ENCODE peak calls at places on chromosome 5, in eight cellular contexts. P, C, V, F, L, G, Q and E are unnamed samples.

GRCh38 chr5:5373351-5374033 is 49.0 kb upstream of the ICE1 start:
- DNase-seq in Q (no peak), P (no peak), G (peak; percentile 3), V (no peak), F (no peak), L (no peak), C (no peak), E (no peak)

GRCh38 chr5:92553326-92553725 is 1027.7 kb downstream of the NR2F1-AS1 start:
- DNase-seq in P (no peak), L (no peak), G (peak; percentile 20), V (no peak), C (no peak), F (no peak), Q (no peak), E (no peak)

GRCh38 chr5:54007822-54008777 is 302.3 kb downstream of the ARL15 start:
- DNase-seq in Q (peak; percentile 68), C (peak; percentile 67), L (no peak), G (peak; percentile 33), V (no peak), P (no peak), F (no peak), E (no peak)

GRCh38 chr5:109409061-109409843 is 522 bp downstream of the PJA2 start:
- DNase-seq in P (peak; percentile 82), Q (peak; percentile 78), V (peak; percentile 38), L (peak; percentile 77), G (peak; percentile 80), F (peak; percentile 78), C (peak; percentile 88), E (peak; percentile 87)

GRCh38 chr5:88089757-88090390 is 178.8 kb downstream of the TMEM161B start:
- DNase-seq in P (no peak), F (no peak), V (no peak), Q (no peak), G (no peak), C (no peak), L (no peak), E (no peak)

GRCh38 chr5:145811834-145812625 is 23.1 kb downstream of the PRELID2 start:
- DNase-seq in C (peak; percentile 58), L (no peak), F (no peak), V (no peak), G (peak; percentile 67), Q (no peak), P (no peak), E (no peak)

GRCh38 chr5:7910738-7911428 is 41.9 kb downstream of the MTRR start:
- DNase-seq in Q (no peak), V (no peak), L (no peak), C (no peak), F (no peak), G (no peak), P (no peak), E (no peak)

GRCh38 chr5:32512916-32513315 is 68.4 kb upstream of the ZFR start:
- DNase-seq in L (no peak), G (no peak), C (no peak), F (no peak), Q (no peak), P (no peak), V (no peak), E (no peak)

GRCh38 chr5:74639538-74640449 is 734 bp downstream of the ENC1 start:
- DNase-seq in Q (no peak), G (peak; percentile 61), P (no peak), C (peak; percentile 76), L (peak; percentile 49), F (no peak), V (no peak), E (peak; percentile 57)

GRCh38 chr5:72248352-72249032 is 71.5 kb downstream of the MRPS27 start:
- DNase-seq in G (peak; percentile 86), F (no peak), V (no peak), P (no peak), C (peak; percentile 91), L (peak; percentile 23), Q (no peak), E (peak; percentile 27)

GRCh38 chr5:150302301-150303069 is at the start of gene ARSI:
- DNase-seq in L (no peak), G (peak; percentile 89), Q (no peak), P (no peak), V (peak; percentile 60), C (peak; percentile 72), F (no peak), E (peak; percentile 84)

GRCh38 chr5:142000709-142001484 is 11.9 kb downstream of the GNPDA1 start:
- DNase-seq in Q (no peak), F (no peak), G (peak; percentile 32), L (no peak), P (no peak), V (no peak), C (peak; percentile 13), E (no peak)

GRCh38 chr5:159581502-159582249 is 251.4 kb upstream of the IL12B start:
- DNase-seq in P (no peak), F (no peak), Q (no peak), G (peak; percentile 83), L (no peak), V (no peak), C (peak; percentile 42), E (peak; percentile 14)

GRCh38 chr5:38994329-38994927 is 79.8 kb downstream of the RICTOR start:
- DNase-seq in G (peak; percentile 78), P (peak; percentile 21), C (peak; percentile 87), V (peak; percentile 9), F (no peak), Q (peak; percentile 49), L (no peak), E (no peak)

GRCh38 chr5:167892352-167893115 is 398.9 kb upstream of the WWC1 start:
- DNase-seq in L (no peak), G (no peak), Q (no peak), F (no peak), P (no peak), C (no peak), V (no peak), E (no peak)

DNA sequence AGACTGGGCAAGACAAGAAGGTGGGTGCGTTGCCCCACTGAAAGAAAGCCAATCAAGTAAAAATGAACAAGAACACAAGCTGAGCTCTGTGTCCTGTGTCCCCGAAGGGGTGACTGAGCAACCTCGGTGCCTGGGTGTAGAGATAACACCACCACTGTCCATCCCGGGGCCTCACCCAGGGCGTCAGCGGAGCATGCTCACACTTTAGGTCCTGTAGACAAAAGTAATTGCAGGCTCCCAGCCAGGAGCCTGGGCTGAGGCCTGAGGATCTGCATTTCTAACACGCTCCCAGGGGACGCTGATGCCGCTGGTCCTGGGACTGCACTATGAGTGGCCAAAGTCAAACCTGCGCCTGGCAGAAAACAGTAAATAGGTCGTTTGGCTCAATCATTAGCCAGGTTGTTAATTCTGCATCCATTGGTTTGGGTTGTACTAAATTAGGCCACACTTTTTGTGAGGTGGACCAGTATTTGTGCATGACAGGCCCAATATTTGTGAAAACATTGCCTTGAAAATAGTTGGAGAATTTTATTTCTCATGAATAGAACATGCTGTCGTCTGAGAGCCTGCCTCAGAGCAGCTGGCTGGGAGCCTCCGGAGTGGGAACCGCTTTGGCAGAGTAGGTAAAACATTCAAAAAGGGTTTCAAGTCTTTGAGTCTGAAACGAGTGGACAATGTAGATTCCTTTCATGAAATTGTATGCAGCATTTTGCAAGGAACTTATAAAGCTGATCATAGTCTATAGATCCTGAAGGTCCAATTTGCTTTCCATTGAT is 38.3 kb downstream of the ANKRD33B start:
- DNase-seq in G (no peak), V (no peak), P (no peak), L (peak; percentile 26), C (no peak), F (no peak), Q (peak; percentile 89), E (peak; percentile 37)
- H3K4me1 ChIP-seq in G (peaks cover 21% of the 10 kb centered on the region), V (no peaks in the 10 kb centered on the region), P (no peaks in the 10 kb centered on the region), L (peaks cover 8% of the 10 kb centered on the region), C (peaks cover 34% of the 10 kb centered on the region), F (peaks cover 16% of the 10 kb centered on the region), Q (no peaks in the 10 kb centered on the region), E (peaks cover 2% of the 10 kb centered on the region)

GRCh38 chr5:171630047-171630669 is 155.5 kb upstream of the SMIM23 start:
- DNase-seq in C (peak; percentile 78), G (peak; percentile 64), L (peak; percentile 49), Q (peak; percentile 42), V (no peak), F (no peak), P (no peak), E (peak; percentile 73)
- H3K4me1 ChIP-seq in C (peaks cover 18% of the 10 kb centered on the region), G (peaks cover 8% of the 10 kb centered on the region), L (no peaks in the 10 kb centered on the region), Q (no peaks in the 10 kb centered on the region), V (no peaks in the 10 kb centered on the region), F (no peaks in the 10 kb centered on the region), P (no peaks in the 10 kb centered on the region), E (no peaks in the 10 kb centered on the region)

GRCh38 chr5:16853511-16853910 is 82.6 kb downstream of the MYO10 start:
- DNase-seq in Q (no peak), C (no peak), F (no peak), L (no peak), V (no peak), P (no peak), G (no peak), E (no peak)

GRCh38 chr5:16852251-16853005 is 83.7 kb downstream of the MYO10 start:
- DNase-seq in V (no peak), F (no peak), G (no peak), L (no peak), P (no peak), Q (no peak), C (no peak), E (no peak)

GRCh38 chr5:16849821-16850220 is 86.3 kb downstream of the MYO10 start:
- DNase-seq in Q (no peak), G (no peak), F (no peak), P (no peak), C (no peak), V (no peak), L (no peak), E (no peak)

GRCh38 chr5:16844952-16845351 is 91.1 kb downstream of the MYO10 start:
- DNase-seq in G (no peak), Q (no peak), P (no peak), L (no peak), F (no peak), C (no peak), V (no peak), E (no peak)

DNA sequence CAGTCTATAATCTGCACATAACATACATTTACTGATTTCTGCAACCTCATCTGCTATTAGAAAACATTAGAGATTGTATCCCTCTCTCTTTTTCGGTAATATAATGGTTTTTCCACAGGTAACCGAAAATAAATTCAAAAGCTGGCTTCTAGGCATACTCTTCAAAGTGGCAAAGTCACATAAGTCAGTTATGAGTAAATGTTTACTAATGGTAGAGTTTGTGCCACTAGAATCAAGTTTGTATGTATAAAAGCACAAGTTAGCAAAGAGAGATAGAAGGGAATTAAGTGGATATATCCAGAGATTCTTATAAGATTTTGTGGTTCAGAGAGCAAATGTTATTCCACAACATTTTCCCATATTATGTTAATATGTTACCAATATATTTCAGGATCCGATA is 86.9 kb downstream of the MYO10 start:
- DNase-seq in C (no peak), V (no peak), G (no peak), L (no peak), P (no peak), F (no peak), Q (no peak), E (no peak)
- H3K4me1 ChIP-seq in C (peaks cover under 1% of the 10 kb centered on the region), V (no peaks in the 10 kb centered on the region), G (no peaks in the 10 kb centered on the region), L (no peaks in the 10 kb centered on the region), P (no peaks in the 10 kb centered on the region), F (no peaks in the 10 kb centered on the region), Q (no peaks in the 10 kb centered on the region), E (no peaks in the 10 kb centered on the region)

GRCh38 chr5:122864400-122864799 is 19.0 kb downstream of the SNX24 start:
- DNase-seq in L (no peak), Q (no peak), V (no peak), P (no peak), C (no peak), F (peak; percentile 3), G (no peak), E (no peak)
- H3K4me1 ChIP-seq in L (no peaks in the 10 kb centered on the region), Q (no peaks in the 10 kb centered on the region), V (no peaks in the 10 kb centered on the region), P (no peaks in the 10 kb centered on the region), C (no peaks in the 10 kb centered on the region), F (peaks cover 8% of the 10 kb centered on the region), G (no peaks in the 10 kb centered on the region), E (no peaks in the 10 kb centered on the region)